ENCODE peak calls at places on chromosomes 7 and 10, in five cellular contexts. A, S, F, B and P are unnamed samples.

GRCh38 chr7:24728503-24729364 is 28.5 kb downstream of the GSDME start:
- DNase-seq in A (peak), S (no peak), F (no peak), B (no peak), P (peak)

GRCh38 chr10:32412499-32412853 is 33.5 kb upstream of the CCDC7 start:
- DNase-seq in A (peak), S (no peak), F (no peak), B (no peak), P (no peak)

GRCh38 chr10:132223156-132223590 is 36.4 kb downstream of the DPYSL4 start:
- DNase-seq in A (peak), S (peak), F (peak), B (peak), P (peak)

GRCh38 chr7:116209561-116210070 is 723 bp upstream of the TES start:
- DNase-seq in A (no peak), S (no peak), F (no peak), B (peak), P (no peak)

GRCh38 chr7:50379082-50379481 is 71.1 kb downstream of the FIGNL1 start:
- DNase-seq in A (no peak), S (peak), F (no peak), B (no peak), P (no peak)

GRCh38 chr10:69045441-69046300 is 42.2 kb upstream of the SRGN start:
- DNase-seq in A (no peak), S (no peak), F (no peak), B (peak), P (no peak)

GRCh38 chr10:35336921-35337741 is 822 bp downstream of the CCNY start:
- DNase-seq in A (peak), S (peak), F (peak), B (peak), P (no peak)

GRCh38 chr7:107622937-107623336 is 37.7 kb upstream of the SLC26A4 start:
- DNase-seq in A (no peak), S (no peak), F (no peak), B (no peak), P (no peak)

GRCh38 chr10:130409346-130409745 is 273.2 kb downstream of the GLRX3 start:
- DNase-seq in A (no peak), S (no peak), F (no peak), B (no peak), P (no peak)